ENCODE peak calls at places on chromosomes 4 and X, in seven cellular contexts. One of them, this sample, is unnamed.

GRCh38 chr4:25810815-25811690 is 51.7 kb downstream of the SEL1L3 start:
- DNase-seq in transverse colon: no peak
- DNase-seq in Calu3: no peak
- DNase-seq in heart right ventricle: no peak
- DNase-seq in amygdala: no peak
- DNase-seq in lung microvascular endothelial cell: no peak
- DNase-seq in retina: no peak
- DNase-seq in this sample: no peak

GRCh38 chr4:177052211-177052725 is 257.4 kb upstream of the NEIL3 start:
- DNase-seq in transverse colon: no peak
- DNase-seq in Calu3: no peak
- DNase-seq in heart right ventricle: no peak
- DNase-seq in amygdala: no peak
- DNase-seq in lung microvascular endothelial cell: no peak
- DNase-seq in retina: no peak
- DNase-seq in this sample: no peak

GRCh38 chr4:36322921-36323354 is 41.5 kb downstream of the DTHD1 start:
- DNase-seq in transverse colon: no peak
- DNase-seq in Calu3: no peak
- DNase-seq in heart right ventricle: no peak
- DNase-seq in amygdala: no peak
- DNase-seq in lung microvascular endothelial cell: no peak
- DNase-seq in retina: no peak
- DNase-seq in this sample: no peak

GRCh38 chr4:156962551-156962974 is 9.0 kb downstream of the PDGFC start:
- DNase-seq in transverse colon: no peak
- DNase-seq in Calu3: no peak
- DNase-seq in heart right ventricle: no peak
- DNase-seq in amygdala: no peak
- DNase-seq in lung microvascular endothelial cell: peak
- DNase-seq in retina: no peak
- DNase-seq in this sample: no peak

GRCh38 chr4:105453550-105454201 is 20.2 kb downstream of the PPA2 start:
- DNase-seq in transverse colon: no peak
- DNase-seq in Calu3: no peak
- DNase-seq in heart right ventricle: no peak
- DNase-seq in amygdala: no peak
- DNase-seq in lung microvascular endothelial cell: no peak
- DNase-seq in retina: no peak
- DNase-seq in this sample: no peak

GRCh38 chr4:53010320-53010719 is 148.2 kb downstream of the RASL11B start:
- DNase-seq in transverse colon: no peak
- DNase-seq in Calu3: no peak
- DNase-seq in heart right ventricle: no peak
- DNase-seq in amygdala: no peak
- DNase-seq in lung microvascular endothelial cell: no peak
- DNase-seq in retina: no peak
- DNase-seq in this sample: no peak

GRCh38 chr4:48033825-48034413 is 17.3 kb downstream of the NIPAL1 start:
- DNase-seq in transverse colon: peak
- DNase-seq in Calu3: peak
- DNase-seq in heart right ventricle: no peak
- DNase-seq in amygdala: no peak
- DNase-seq in lung microvascular endothelial cell: peak
- DNase-seq in retina: no peak
- DNase-seq in this sample: no peak

GRCh38 chr4:3384771-3385701 is 56.7 kb upstream of the HGFAC start:
- DNase-seq in transverse colon: peak
- DNase-seq in Calu3: no peak
- DNase-seq in heart right ventricle: no peak
- DNase-seq in amygdala: no peak
- DNase-seq in lung microvascular endothelial cell: peak
- DNase-seq in retina: no peak
- DNase-seq in this sample: no peak

GRCh38 chrX:101691823-101692222 is 32.2 kb upstream of the ARMCX2 start:
- DNase-seq in transverse colon: no peak
- DNase-seq in Calu3: no peak
- DNase-seq in heart right ventricle: no peak
- DNase-seq in amygdala: no peak
- DNase-seq in lung microvascular endothelial cell: no peak
- DNase-seq in retina: no peak
- DNase-seq in this sample: no peak